ENCODE peak calls at places on chromosome 17, in seven cellular contexts. J is IMR-90, D is H9, X is mesendoderm, G is H1, R is mesenchymal stem cell, Q is trophoblast cell. F is an unnamed sample.

GRCh38 chr17:29195465-29196081 is 15.4 kb upstream of the MYO18A start:
- DNase-seq in J (no peak), D (no peak), X (no peak), G (no peak), R (no peak), Q (peak; percentile 86), F (no peak)

GRCh38 chr17:76994237-76994637 is 126.0 kb downstream of the MGAT5B start:
- DNase-seq in J (no peak), D (no peak), X (no peak), G (no peak), R (no peak), Q (no peak), F (peak; percentile 46)

GRCh38 chr17:6347776-6348175 is 87.1 kb downstream of the AIPL1 start:
- DNase-seq in J (no peak), D (no peak), X (no peak), G (no peak), R (no peak), Q (no peak), F (no peak)

GRCh38 chr17:76826290-76827138 is 41.7 kb upstream of the MGAT5B start:
- DNase-seq in J (no peak), D (no peak), X (no peak), G (no peak), R (no peak), Q (no peak), F (no peak)

GRCh38 chr17:45363498-45363897 is 46.7 kb upstream of the MAP3K14 start:
- DNase-seq in J (no peak), D (peak; percentile 26), X (no peak), G (no peak), R (no peak), Q (no peak), F (no peak)

GRCh38 chr17:28170771-28171170 is 128.3 kb downstream of the NLK start:
- DNase-seq in J (no peak), D (no peak), X (no peak), G (no peak), R (no peak), Q (no peak), F (no peak)

GRCh38 chr17:40373999-40374398 is 9.5 kb upstream of the GJD3 start:
- DNase-seq in J (no peak), D (no peak), X (no peak), G (no peak), R (no peak), Q (no peak), F (no peak)

GRCh38 chr17:12789075-12789975 is at the start of gene ARHGAP44:
- DNase-seq in J (peak; percentile 59), D (peak; percentile 92), X (peak; percentile 85), G (peak; percentile 86), R (peak; percentile 53), Q (peak; percentile 70), F (peak; percentile 65)

GRCh38 chr17:62807812-62808575 is at the start of gene MARCHF10:
- DNase-seq in J (no peak), D (peak; percentile 80), X (peak; percentile 42), G (peak; percentile 78), R (no peak), Q (peak; percentile 85), F (peak; percentile 60)

GRCh38 chr17:55783684-55784245 is 32.9 kb downstream of the PCTP start:
- DNase-seq in J (no peak), D (peak; percentile 34), X (peak; percentile 68), G (no peak), R (peak; percentile 23), Q (peak; percentile 48), F (no peak)

GRCh38 chr17:45311762-45312476 is 4.9 kb downstream of the MAP3K14 start:
- DNase-seq in J (peak; percentile 63), D (no peak), X (peak; percentile 64), G (no peak), R (peak; percentile 79), Q (peak; percentile 84), F (no peak)

GRCh38 chr17:49866882-49867413 is 19.1 kb upstream of the TAC4 start:
- DNase-seq in J (no peak), D (no peak), X (no peak), G (no peak), R (no peak), Q (no peak), F (no peak)

GRCh38 chr17:48004973-48005372 is 32.6 kb downstream of the COPZ2 start:
- DNase-seq in J (no peak), D (no peak), X (no peak), G (no peak), R (no peak), Q (no peak), F (no peak)

GRCh38 chr17:83198366-83199341 is 119.2 kb downstream of the METRNL start:
- DNase-seq in J (no peak), D (no peak), X (no peak), G (no peak), R (no peak), Q (no peak), F (no peak)

GRCh38 chr17:44935116-44935515 is 12.5 kb downstream of the KIF18B start:
- DNase-seq in J (no peak), D (peak; percentile 21), X (no peak), G (no peak), R (no peak), Q (no peak), F (no peak)

GRCh38 chr17:19361326-19361725 is 1.2 kb downstream of the B9D1 start:
- DNase-seq in J (no peak), D (no peak), X (no peak), G (no peak), R (peak; percentile 46), Q (no peak), F (no peak)

GRCh38 chr17:40490289-40490853 is 11.1 kb downstream of the TNS4 start:
- DNase-seq in J (peak; percentile 81), D (peak; percentile 86), X (peak; percentile 88), G (peak; percentile 69), R (peak; percentile 83), Q (no peak), F (no peak)

GRCh38 chr17:82236142-82236971 is 7.5 kb downstream of the SLC16A3 start:
- DNase-seq in J (peak; percentile 47), D (peak; percentile 87), X (peak; percentile 79), G (peak; percentile 91), R (peak; percentile 64), Q (peak; percentile 59), F (peak; percentile 68)

GRCh38 chr17:63675607-63676539 is 24.1 kb downstream of the LIMD2 start:
- DNase-seq in J (peak; percentile 83), D (no peak), X (peak; percentile 83), G (no peak), R (peak; percentile 86), Q (peak; percentile 31), F (no peak)

GRCh38 chr17:16517477-16517876 is 25.5 kb upstream of the LRRC75A start:
- DNase-seq in J (no peak), D (no peak), X (no peak), G (no peak), R (no peak), Q (no peak), F (no peak)

GRCh38 chr17:61400786-61401279 is 1.2 kb downstream of the TBX2 start:
- DNase-seq in J (no peak), D (no peak), X (no peak), G (no peak), R (peak; percentile 50), Q (no peak), F (no peak)

GRCh38 chr17:40415390-40415789 is 2.3 kb downstream of the TOP2A start:
- DNase-seq in J (peak; percentile 59), D (no peak), X (peak; percentile 45), G (no peak), R (peak; percentile 73), Q (peak; percentile 71), F (no peak)

GRCh38 chr17:62616993-62617893 is 10.2 kb upstream of the MRC2 start:
- DNase-seq in J (peak; percentile 56), D (peak; percentile 91), X (peak; percentile 100), G (peak; percentile 74), R (peak; percentile 47), Q (no peak), F (peak; percentile 51)

GRCh38 chr17:5676012-5676411 is 91.7 kb upstream of the NLRP1 start:
- DNase-seq in J (no peak), D (no peak), X (no peak), G (no peak), R (peak; percentile 1), Q (no peak), F (no peak)

GRCh38 chr17:70017112-70017511 is 57.9 kb upstream of the KCNJ16 start:
- DNase-seq in J (no peak), D (no peak), X (no peak), G (no peak), R (no peak), Q (no peak), F (no peak)

GRCh38 chr17:78043031-78043430 is 84.5 kb downstream of the TNRC6C start:
- DNase-seq in J (no peak), D (no peak), X (no peak), G (no peak), R (no peak), Q (no peak), F (no peak)
- H2BK120ac ChIP-seq in J (no peak overlapping the region), D (no peak overlapping the region), X (no peak overlapping the region), G (no peak overlapping the region), R (no peak overlapping the region), Q (no peak overlapping the region), F (no peak overlapping the region)

GRCh38 chr17:42541041-42541833 is 5.2 kb downstream of the NAGLU start:
- DNase-seq in J (no peak), D (no peak), X (no peak), G (no peak), R (no peak), Q (peak; percentile 30), F (no peak)
- H2BK120ac ChIP-seq in J (no peak overlapping the region), D (no peak overlapping the region), X (no peak overlapping the region), G (no peak overlapping the region), R (no peak overlapping the region), Q (no peak overlapping the region), F (no peak overlapping the region)

GRCh38 chr17:75530837-75531723 is 5.6 kb downstream of the LLGL2 start:
- DNase-seq in J (no peak), D (peak; percentile 40), X (no peak), G (no peak), R (no peak), Q (no peak), F (no peak)
- H2BK120ac ChIP-seq in J (no peak overlapping the region), D (no peak overlapping the region), X (no peak overlapping the region), G (no peak overlapping the region), R (no peak overlapping the region), Q (no peak overlapping the region), F (no peak overlapping the region)

DNA sequence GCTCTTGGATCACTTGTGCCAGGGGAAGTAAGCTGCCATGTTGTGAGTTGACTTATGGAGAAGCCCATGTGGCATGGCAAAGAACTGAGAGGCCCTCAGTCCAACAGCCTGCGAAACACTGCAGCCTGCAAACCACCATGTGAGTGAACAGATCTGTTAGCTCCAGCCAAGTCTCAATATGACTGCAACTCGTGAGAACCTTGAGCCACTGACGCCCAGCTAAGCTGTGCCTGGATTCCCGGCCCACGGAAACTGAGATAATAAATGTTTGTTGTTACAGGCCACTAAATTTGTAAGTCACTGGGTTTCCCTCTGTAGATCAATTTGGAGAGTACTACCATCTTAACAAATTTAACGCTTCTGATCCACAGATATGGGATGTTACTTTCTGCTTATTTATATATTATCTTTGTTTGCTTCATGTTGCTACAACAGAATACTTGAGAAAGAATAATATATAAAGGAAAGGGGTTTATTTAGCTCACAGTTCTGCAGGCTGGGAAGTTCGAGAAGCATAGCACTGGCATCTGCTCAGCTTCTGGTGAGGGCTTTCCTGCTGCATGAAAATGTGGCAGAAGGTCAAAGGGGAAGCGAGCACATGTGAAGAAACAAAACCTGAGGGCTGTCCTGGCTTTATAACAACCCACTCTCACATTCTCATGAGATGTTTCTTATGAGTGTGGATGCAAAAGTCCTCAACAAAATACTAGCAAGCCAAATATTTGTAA is 29.4 kb upstream of the ATP2A3 start:
- DNase-seq in J (no peak), D (peak; percentile 21), X (no peak), G (no peak), R (peak; percentile 53), Q (no peak), F (no peak)
- H2BK120ac ChIP-seq in J (no peak overlapping the region), D (no peak overlapping the region), X (no peak overlapping the region), G (no peak overlapping the region), R (no peak overlapping the region), Q (no peak overlapping the region), F (no peak overlapping the region)

GRCh38 chr17:7851438-7852261 is 3.2 kb upstream of the TMEM88 start:
- DNase-seq in J (peak; percentile 81), D (peak; percentile 98), X (peak; percentile 93), G (peak; percentile 95), R (peak; percentile 86), Q (peak; percentile 95), F (peak; percentile 89)
- H2BK120ac ChIP-seq in J (no peak overlapping the region), D (no peak overlapping the region), X (no peak overlapping the region), G (no peak overlapping the region), R (no peak overlapping the region), Q (no peak overlapping the region), F (no peak overlapping the region)